ENCODE peak calls at places on chromosomes 12 and 14, in six cellular contexts. B is NCI-H524, S is dorsolateral prefrontal cortex, O is fibroblast of gingiva, C is hepatocyte, V is T follicular helper cell. A is an unnamed sample.

GRCh38 chr12:45660330-45660729 is 69.2 kb upstream of the ARID2 start:
- DNase-seq in B (no peak), V (no peak), O (peak), C (no peak), S (no peak), A (no peak)

GRCh38 chr12:79618848-79619404 is 71.8 kb downstream of the PAWR start:
- DNase-seq in O (no peak), V (no peak), B (no peak), S (no peak), C (no peak), A (no peak)

GRCh38 chr12:31740618-31741017 is 11.8 kb upstream of the AMN1 start:
- DNase-seq in S (no peak), V (no peak), B (no peak), C (no peak), O (no peak), A (no peak)

GRCh38 chr12:118359541-118359915 is 13.2 kb downstream of the TAOK3 start:
- DNase-seq in S (no peak), V (no peak), O (no peak), C (no peak), B (no peak), A (no peak)

GRCh38 chr12:47124451-47124850 is 44.7 kb upstream of the AMIGO2 start:
- DNase-seq in V (no peak), B (no peak), O (peak), C (no peak), S (no peak), A (no peak)

GRCh38 chr14:76430017-76430416 is 54.1 kb downstream of the ESRRB start:
- DNase-seq in S (no peak), O (no peak), C (no peak), B (no peak), V (no peak), A (no peak)

GRCh38 chr12:116880213-116880816 is 926 bp downstream of the HRK start:
- DNase-seq in V (no peak), C (no peak), B (no peak), S (no peak), O (no peak), A (no peak)

GRCh38 chr12:46470975-46471374 is 98.4 kb upstream of the SLC38A2 start:
- DNase-seq in O (no peak), V (no peak), C (no peak), B (no peak), S (no peak), A (no peak)

GRCh38 chr12:69534389-69534822 is 50.9 kb upstream of the CCT2 start:
- DNase-seq in C (peak), B (no peak), O (peak), V (no peak), S (peak), A (peak)

GRCh38 chr12:57765003-57765697 is 1.7 kb downstream of the CYP27B1 start:
- DNase-seq in B (no peak), S (no peak), O (no peak), V (no peak), C (peak), A (peak)

GRCh38 chr14:23042162-23042965 is at the start of gene PSMB11:
- DNase-seq in V (no peak), C (no peak), O (no peak), B (no peak), S (no peak), A (no peak)

GRCh38 chr14:73795974-73796373 is 55.7 kb upstream of the PTGR2 start:
- DNase-seq in V (no peak), S (no peak), C (peak), O (no peak), B (no peak), A (no peak)